ENCODE peak calls at places on chromosome 3, in seven cellular contexts. E, M, O, X, B, U and L are unnamed samples.

GRCh38 chr3:50172615-50173220 is 17.6 kb downstream of the SEMA3F start:
- DNase-seq in E (no peak), M (no peak), O (no peak), X (peak; percentile 53), B (no peak), U (no peak), L (no peak)

GRCh38 chr3:169100616-169101015 is 562.9 kb downstream of the MECOM start:
- DNase-seq in E (no peak), M (no peak), O (no peak), X (no peak), B (no peak), U (no peak), L (no peak)

GRCh38 chr3:138440137-138440536 is 5.7 kb downstream of the ESYT3 start:
- DNase-seq in E (no peak), M (no peak), O (no peak), X (peak; percentile 50), B (peak; percentile 90), U (no peak), L (no peak)

GRCh38 chr3:107068980-107069379 is 308.3 kb upstream of the CCDC54 start:
- DNase-seq in E (peak; percentile 41), M (peak; percentile 73), O (no peak), X (peak; percentile 30), B (no peak), U (no peak), L (no peak)

GRCh38 chr3:129605593-129606521 is 619 bp downstream of the PLXND1 start:
- DNase-seq in E (no peak), M (no peak), O (no peak), X (no peak), B (peak; percentile 73), U (peak; percentile 61), L (no peak)

GRCh38 chr3:101011086-101011485 is 17.9 kb upstream of the ABI3BP start:
- DNase-seq in E (no peak), M (no peak), O (no peak), X (no peak), B (no peak), U (no peak), L (no peak)

GRCh38 chr3:174436367-174436766 is 422.8 kb upstream of the NAALADL2 start:
- DNase-seq in E (no peak), M (no peak), O (no peak), X (no peak), B (no peak), U (no peak), L (no peak)

GRCh38 chr3:12423918-12424634 is 60.2 kb upstream of the TSEN2 start:
- DNase-seq in E (no peak), M (peak; percentile 76), O (no peak), X (no peak), B (no peak), U (no peak), L (no peak)

GRCh38 chr3:137709011-137709601 is 55.0 kb upstream of the SOX14 start:
- DNase-seq in E (no peak), M (peak; percentile 1), O (no peak), X (no peak), B (no peak), U (no peak), L (no peak)

GRCh38 chr3:14472471-14473351 is 67.4 kb downstream of the GRIP2 start:
- DNase-seq in E (peak; percentile 95), M (peak; percentile 94), O (no peak), X (no peak), B (peak; percentile 78), U (peak; percentile 88), L (no peak)

GRCh38 chr3:145807990-145808389 is 353.0 kb downstream of the PLOD2 start:
- DNase-seq in E (no peak), M (peak; percentile 81), O (no peak), X (peak; percentile 16), B (no peak), U (peak; percentile 21), L (no peak)

GRCh38 chr3:160078533-160078932 is 89.9 kb downstream of the IL12A start:
- DNase-seq in E (no peak), M (no peak), O (no peak), X (no peak), B (no peak), U (no peak), L (no peak)

GRCh38 chr3:101017048-101017447 is 23.8 kb upstream of the ABI3BP start:
- DNase-seq in E (no peak), M (peak; percentile 14), O (no peak), X (no peak), B (no peak), U (no peak), L (no peak)

GRCh38 chr3:178353292-178353814 is 182.9 kb upstream of the KCNMB2 start:
- DNase-seq in E (no peak), M (no peak), O (no peak), X (no peak), B (no peak), U (no peak), L (no peak)

GRCh38 chr3:127431066-127431465 is 143.2 kb upstream of the PRR20G start:
- DNase-seq in E (no peak), M (no peak), O (no peak), X (no peak), B (no peak), U (no peak), L (no peak)

GRCh38 chr3:149964296-149964695 is 6.4 kb downstream of the PFN2 start:
- DNase-seq in E (no peak), M (no peak), O (no peak), X (no peak), B (no peak), U (no peak), L (no peak)
- H3K36me3 ChIP-seq in E (no peaks in the 10 kb centered on the region), M (peaks cover 16% of the 10 kb centered on the region), O (peaks cover 10% of the 10 kb centered on the region), X (peaks cover 57% of the 10 kb centered on the region), B (peaks cover 9% of the 10 kb centered on the region), U (no peaks in the 10 kb centered on the region), L (peaks cover 9% of the 10 kb centered on the region)

DNA sequence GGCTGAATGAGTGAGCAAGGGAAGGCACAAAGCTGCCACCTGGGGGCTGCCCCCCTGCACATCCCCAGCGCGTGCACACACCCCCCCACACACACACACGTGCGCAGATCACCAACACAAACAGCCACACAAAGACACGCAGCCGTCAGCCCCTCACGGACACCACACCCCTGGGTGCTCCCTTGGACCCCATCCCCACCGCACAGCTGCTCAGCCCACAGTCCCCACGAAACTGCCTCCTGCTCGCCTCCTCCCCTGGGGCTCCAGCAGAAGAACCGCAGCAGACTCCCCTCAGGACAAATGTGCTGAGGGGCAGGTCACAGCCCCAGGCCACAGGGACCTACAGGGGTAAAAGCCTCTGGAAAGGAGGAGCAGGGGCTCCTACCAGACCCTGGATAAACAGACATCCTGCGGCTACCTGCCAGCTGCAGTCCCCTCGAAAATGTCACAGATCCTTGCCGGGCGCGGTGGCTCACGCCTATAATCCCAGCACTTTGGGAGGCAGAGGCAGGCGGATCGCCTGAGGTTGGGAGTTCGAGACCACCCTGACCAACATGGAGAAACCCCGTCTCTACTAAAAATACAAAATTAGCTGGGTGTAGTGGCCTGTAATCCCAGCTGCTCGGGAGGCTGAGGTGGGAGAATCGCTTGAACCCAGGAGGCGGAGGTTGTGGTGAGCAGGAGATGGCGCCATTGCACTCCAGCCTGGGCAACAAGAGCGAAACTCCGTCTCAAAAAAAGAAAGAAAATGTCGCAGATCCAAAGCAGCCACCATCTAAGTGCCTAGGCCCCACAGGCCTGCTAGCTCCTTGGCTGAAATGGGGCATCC is 6.5 kb downstream of the TWF2 start:
- DNase-seq in E (no peak), M (no peak), O (no peak), X (no peak), B (peak; percentile 39), U (no peak), L (no peak)
- H3K36me3 ChIP-seq in E (peaks cover 8% of the 10 kb centered on the region), M (peaks cover 63% of the 10 kb centered on the region), O (peaks cover 76% of the 10 kb centered on the region), X (peaks cover 59% of the 10 kb centered on the region), B (peaks cover 72% of the 10 kb centered on the region), U (peaks cover 2% of the 10 kb centered on the region), L (peaks cover 40% of the 10 kb centered on the region)

GRCh38 chr3:184166671-184167070 is 8.0 kb upstream of the AP2M1 start:
- DNase-seq in E (no peak), M (no peak), O (no peak), X (no peak), B (no peak), U (no peak), L (no peak)
- H3K36me3 ChIP-seq in E (no peaks in the 10 kb centered on the region), M (peaks cover 78% of the 10 kb centered on the region), O (peaks cover 87% of the 10 kb centered on the region), X (peaks cover 98% of the 10 kb centered on the region), B (peaks cover 98% of the 10 kb centered on the region), U (no peaks in the 10 kb centered on the region), L (peaks cover 78% of the 10 kb centered on the region)

DNA sequence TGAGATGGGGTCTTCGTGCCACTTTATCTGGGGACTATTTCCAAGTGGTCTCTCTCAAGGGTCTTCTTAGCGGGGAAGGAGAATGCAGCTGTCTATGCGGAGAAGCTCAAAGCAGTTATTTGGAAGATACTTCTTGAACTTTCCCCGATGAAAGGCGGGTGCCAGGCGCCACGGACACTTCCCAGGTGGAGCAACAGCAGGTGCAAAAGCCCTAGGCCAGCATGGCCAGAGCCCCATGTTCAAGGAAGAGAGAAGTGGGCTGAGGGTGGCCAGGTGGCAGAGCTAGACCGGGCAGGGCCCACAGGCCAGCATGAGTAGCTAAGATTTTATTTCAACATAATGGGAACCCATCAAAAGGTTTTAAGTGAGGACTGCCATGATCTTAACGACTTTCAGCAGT is 232.8 kb downstream of the PDZRN3 start:
- DNase-seq in E (no peak), M (no peak), O (no peak), X (no peak), B (no peak), U (no peak), L (no peak)
- H3K36me3 ChIP-seq in E (no peaks in the 10 kb centered on the region), M (no peaks in the 10 kb centered on the region), O (peaks cover 65% of the 10 kb centered on the region), X (peaks cover 68% of the 10 kb centered on the region), B (peaks cover 4% of the 10 kb centered on the region), U (no peaks in the 10 kb centered on the region), L (peaks cover 41% of the 10 kb centered on the region)

GRCh38 chr3:44647771-44648170 is 761 bp upstream of the ZNF35 start:
- DNase-seq in E (no peak), M (no peak), O (no peak), X (no peak), B (no peak), U (no peak), L (no peak)

GRCh38 chr3:44643024-44643423 is 5.5 kb upstream of the ZNF35 start:
- DNase-seq in E (no peak), M (no peak), O (no peak), X (no peak), B (no peak), U (no peak), L (no peak)

DNA sequence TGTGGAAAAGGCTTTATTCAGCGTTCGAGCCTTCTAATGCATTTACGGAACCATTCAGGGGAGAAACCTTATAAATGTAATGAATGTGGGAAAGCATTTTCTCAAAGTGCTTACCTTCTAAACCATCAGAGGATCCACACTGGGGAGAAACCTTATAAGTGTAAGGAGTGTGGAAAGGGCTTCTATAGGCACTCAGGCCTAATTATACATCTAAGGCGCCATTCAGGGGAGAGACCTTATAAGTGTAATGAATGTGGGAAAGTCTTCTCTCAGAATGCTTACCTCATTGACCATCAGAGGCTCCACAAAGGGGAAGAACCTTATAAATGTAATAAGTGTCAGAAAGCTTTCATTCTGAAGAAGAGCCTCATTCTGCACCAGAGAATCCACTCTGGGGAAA is 6.2 kb upstream of the ZNF35 start:
- DNase-seq in E (no peak), M (no peak), O (no peak), X (no peak), B (no peak), U (no peak), L (no peak)
- H3K36me3 ChIP-seq in E (peaks cover 7% of the 10 kb centered on the region), M (peaks cover 29% of the 10 kb centered on the region), O (peaks cover 61% of the 10 kb centered on the region), X (peaks cover 81% of the 10 kb centered on the region), B (peaks cover 36% of the 10 kb centered on the region), U (peaks cover 4% of the 10 kb centered on the region), L (peaks cover 58% of the 10 kb centered on the region)

GRCh38 chr3:78665776-78666457 is 1101.9 kb downstream of the ROBO1 start:
- DNase-seq in E (no peak), M (no peak), O (no peak), X (no peak), B (no peak), U (no peak), L (no peak)
- H3K36me3 ChIP-seq in E (no peaks in the 10 kb centered on the region), M (no peaks in the 10 kb centered on the region), O (no peaks in the 10 kb centered on the region), X (no peaks in the 10 kb centered on the region), B (no peaks in the 10 kb centered on the region), U (no peaks in the 10 kb centered on the region), L (no peaks in the 10 kb centered on the region)

GRCh38 chr3:113006350-113007056 is 15.7 kb downstream of the GTPBP8 start:
- DNase-seq in E (no peak), M (no peak), O (no peak), X (no peak), B (no peak), U (no peak), L (no peak)
- H3K36me3 ChIP-seq in E (peaks cover 2% of the 10 kb centered on the region), M (peaks cover 72% of the 10 kb centered on the region), O (peaks cover 85% of the 10 kb centered on the region), X (peaks cover 100% of the 10 kb centered on the region), B (peaks cover 99% of the 10 kb centered on the region), U (no peaks in the 10 kb centered on the region), L (peaks cover 36% of the 10 kb centered on the region)